ENCODE peak calls at places on chromosomes 4 and X, in five cellular contexts. B, W, N, I and O are unnamed samples.

GRCh38 chr4:25509656-25510055 is 132.6 kb downstream of the ANAPC4 start:
- DNase-seq in W (no peak), B (no peak), N (no peak), I (no peak), O (no peak)

GRCh38 chrX:134734343-134735001 is 76.2 kb upstream of the PLAC1 start:
- DNase-seq in I (no peak), N (no peak), W (peak; percentile 29), B (no peak), O (no peak)

GRCh38 chr4:5824635-5825034 is 68.3 kb downstream of the CRMP1 start:
- DNase-seq in N (peak; percentile 18), I (no peak), B (no peak), W (peak; percentile 57), O (no peak)

GRCh38 chr4:40553995-40554394 is 75.7 kb downstream of the RBM47 start:
- DNase-seq in I (no peak), N (no peak), B (no peak), W (no peak), O (peak; percentile 41)

GRCh38 chrX:129780441-129781105 is 824 bp downstream of the SASH3 start:
- DNase-seq in N (no peak), W (no peak), B (no peak), I (no peak), O (no peak)

GRCh38 chr4:156559346-156559745 is 412.3 kb downstream of the PDGFC start:
- DNase-seq in W (no peak), B (no peak), I (no peak), N (no peak), O (no peak)

GRCh38 chr4:124958812-124959211 is 246.3 kb upstream of the ANKRD50 start:
- DNase-seq in N (no peak), I (no peak), W (no peak), B (no peak), O (no peak)

GRCh38 chr4:181528570-181529184 is 714.5 kb upstream of the TENM3 start:
- DNase-seq in N (peak; percentile 56), W (peak; percentile 55), I (peak; percentile 8), B (peak; percentile 78), O (peak; percentile 51)

GRCh38 chrX:14675500-14675899 is 146.2 kb downstream of the GLRA2 start:
- DNase-seq in B (no peak), W (no peak), N (no peak), I (no peak), O (no peak)

GRCh38 chrX:13069771-13070410 is 25.5 kb upstream of the FAM9C start:
- DNase-seq in W (no peak), B (no peak), I (no peak), N (no peak), O (no peak)

GRCh38 chr4:18536420-18536819 is 514.9 kb upstream of the LCORL start:
- DNase-seq in B (no peak), N (peak; percentile 31), W (peak; percentile 4), I (no peak), O (no peak)

GRCh38 chr4:165738571-165738970 is 134.5 kb upstream of the TLL1 start:
- DNase-seq in I (no peak), B (no peak), N (no peak), W (no peak), O (no peak)

GRCh38 chrX:13440166-13440565 is 120.3 kb upstream of the ATXN3L start:
- DNase-seq in N (no peak), B (no peak), W (no peak), I (no peak), O (no peak)

GRCh38 chrX:131746491-131746968 is 202.7 kb downstream of the OR13H1 start:
- DNase-seq in N (no peak), W (peak; percentile 62), I (peak; percentile 87), B (peak; percentile 86), O (peak; percentile 68)

GRCh38 chr4:4443821-4444220 is 56.9 kb downstream of the NSG1 start:
- DNase-seq in W (no peak), I (no peak), N (no peak), B (no peak), O (no peak)

GRCh38 chrX:2828404-2829065 is at the start of gene GYG2:
- DNase-seq in W (peak; percentile 70), B (peak; percentile 57), I (no peak), N (peak; percentile 64), O (no peak)

GRCh38 chrX:1914606-1915365 is 299.9 kb downstream of the ASMT start:
- DNase-seq in B (no peak), W (no peak), I (no peak), N (no peak), O (no peak)

GRCh38 chr4:145734576-145735329 is 54.8 kb downstream of the C4orf51 start:
- DNase-seq in B (peak; percentile 62), W (no peak), N (peak; percentile 36), I (peak; percentile 27), O (peak; percentile 68)

GRCh38 chr4:7559741-7560376 is 125.1 kb upstream of the PSAPL1 start:
- DNase-seq in I (no peak), B (no peak), N (peak; percentile 13), W (no peak), O (no peak)

GRCh38 chrX:121161501-121161933 is 114.1 kb downstream of the GLUD2 start:
- DNase-seq in B (no peak), I (peak; percentile 9), W (no peak), N (no peak), O (no peak)

GRCh38 chr4:41709844-41710481 is 38.6 kb downstream of the PHOX2B start:
- DNase-seq in I (no peak), N (no peak), W (no peak), B (no peak), O (no peak)

GRCh38 chr4:153169811-153170210 is 34.4 kb upstream of the TRIM2 start:
- DNase-seq in N (no peak), I (no peak), B (no peak), W (no peak), O (no peak)
- TF ChIP-seq EP300 in N (no peak), I (no peak), B (no peak), W (no peak), O (no peak)

GRCh38 chr4:88017516-88018302 is 10.3 kb downstream of the PKD2 start:
- DNase-seq in B (no peak), W (no peak), I (no peak), N (no peak), O (no peak)
- TF ChIP-seq POLR2AphosphoS5 in B (peak; percentile 59), W (peak; percentile 79), I (no peak), N (no peak), O (peak; percentile 33)

DNA sequence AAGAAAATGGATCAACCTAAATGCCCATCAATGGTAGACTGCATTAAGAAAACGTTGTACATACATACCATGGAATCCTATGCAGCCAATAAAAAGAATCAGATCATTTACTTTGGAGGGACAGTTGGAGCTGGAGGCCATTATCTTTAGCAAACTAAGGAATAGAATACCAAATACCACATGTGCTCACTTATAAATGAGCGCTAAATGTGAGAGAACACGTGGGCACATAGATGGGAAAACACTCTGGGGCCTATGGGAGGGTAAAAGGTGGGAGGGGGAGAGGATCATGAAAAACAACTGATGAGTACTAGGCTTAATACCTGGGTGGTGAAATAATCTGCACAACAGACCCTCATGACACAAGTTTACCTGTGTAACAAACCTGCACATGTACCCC is 1729.9 kb upstream of the PCDH10 start:
- DNase-seq in W (no peak), B (no peak), N (no peak), I (no peak), O (no peak)
- TF ChIP-seq EP300 in W (no peak), B (no peak), N (no peak), I (no peak), O (no peak)

GRCh38 chr4:30719363-30720020 is 677 bp upstream of the PCDH7 start:
- DNase-seq in W (peak; percentile 65), I (no peak), N (no peak), B (peak; percentile 52), O (no peak)
- TF ChIP-seq POLR2AphosphoS5 in W (no peak), I (no peak), N (no peak), B (peak; percentile 56), O (no peak)

DNA sequence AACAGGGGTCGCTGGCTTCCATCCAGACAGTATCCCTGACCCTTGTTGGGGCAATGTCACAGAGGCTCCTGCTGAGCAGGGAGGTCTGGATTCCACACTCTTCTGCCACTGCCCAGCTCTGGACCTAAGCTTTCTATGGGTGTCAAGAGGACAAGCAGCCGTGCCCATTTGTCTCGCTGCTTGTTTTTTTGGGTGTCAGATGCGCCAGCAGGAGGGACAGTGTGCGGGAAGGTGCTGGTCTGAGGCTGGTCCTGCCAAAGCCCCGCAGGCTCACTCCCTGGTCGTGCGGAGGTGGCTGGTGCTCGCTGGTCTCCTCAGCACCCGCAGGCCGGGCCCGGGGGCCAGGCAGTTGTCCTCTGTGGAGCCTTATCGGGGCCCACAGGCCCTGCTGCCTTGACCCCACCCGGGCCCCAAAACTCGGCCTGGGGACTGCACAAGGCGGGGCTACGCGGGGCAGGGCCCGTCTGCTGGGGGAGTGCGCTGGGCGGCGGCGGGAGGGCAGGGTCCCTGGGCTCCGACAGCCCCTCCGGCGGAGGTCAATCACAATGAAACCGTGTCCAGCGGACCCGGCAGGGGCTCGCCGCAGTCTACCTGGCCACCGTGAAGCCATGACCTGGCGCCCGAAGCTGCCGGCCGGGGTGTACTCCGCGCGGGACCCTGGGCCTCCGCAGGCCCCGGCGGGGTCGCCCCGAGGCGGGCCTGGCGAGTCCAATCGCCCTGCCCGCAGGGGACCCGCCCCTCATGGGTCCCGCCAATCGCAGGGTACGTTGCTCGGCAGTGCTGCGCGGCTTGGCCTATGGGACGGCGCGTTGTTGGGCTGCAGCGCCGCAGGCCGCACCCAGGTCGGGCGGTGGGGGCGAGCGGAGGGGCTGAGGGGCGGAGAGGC is at the start of gene ADD1:
- DNase-seq in I (peak; percentile 94), N (peak; percentile 81), W (peak; percentile 100), B (peak; percentile 93), O (peak; percentile 93)
- TF ChIP-seq EP300 in I (no peak), N (peak; percentile 23), W (no peak), B (no peak), O (no peak)